ENCODE peak calls at places on chromosomes 4 and X, in six cellular contexts. One of them, this sample, is unnamed.

GRCh38 chr4:13917010-13917409 is 289.5 kb upstream of the BOD1L1 start:
- DNase-seq in lung: no peak
- DNase-seq in IMR-90: peak; percentile 61
- DNase-seq in GM23338: no peak
- DNase-seq in brain microvascular endothelial cell: peak; percentile 53
- DNase-seq in A549: no peak
- DNase-seq in this sample: peak; percentile 47

GRCh38 chr4:2096073-2096609 is 37.0 kb downstream of the NAT8L start:
- DNase-seq in IMR-90: no peak
- DNase-seq in brain microvascular endothelial cell: no peak
- DNase-seq in lung: no peak
- DNase-seq in GM23338: no peak
- DNase-seq in A549: no peak
- DNase-seq in this sample: no peak

GRCh38 chr4:138310498-138310897 is 68.3 kb upstream of the SLC7A11 start:
- DNase-seq in brain microvascular endothelial cell: no peak
- DNase-seq in IMR-90: peak; percentile 53
- DNase-seq in GM23338: no peak
- DNase-seq in A549: no peak
- DNase-seq in lung: no peak
- DNase-seq in this sample: peak; percentile 42

GRCh38 chr4:152033621-152034020 is 272.8 kb upstream of the GATB start:
- DNase-seq in A549: no peak
- DNase-seq in IMR-90: peak; percentile 45
- DNase-seq in brain microvascular endothelial cell: no peak
- DNase-seq in GM23338: no peak
- DNase-seq in lung: no peak
- DNase-seq in this sample: no peak

GRCh38 chrX:53471346-53471745 is 37.2 kb upstream of the HSD17B10 start:
- DNase-seq in IMR-90: no peak
- DNase-seq in A549: no peak
- DNase-seq in lung: no peak
- DNase-seq in GM23338: no peak
- DNase-seq in brain microvascular endothelial cell: no peak
- DNase-seq in this sample: no peak

GRCh38 chr4:115851918-115852766 is 738.7 kb upstream of the NDST4 start:
- DNase-seq in IMR-90: no peak
- DNase-seq in brain microvascular endothelial cell: peak; percentile 24
- DNase-seq in GM23338: peak; percentile 90
- DNase-seq in lung: peak; percentile 42
- DNase-seq in A549: peak; percentile 48
- DNase-seq in this sample: peak; percentile 7

GRCh38 chr4:5398056-5398455 is 310.3 kb downstream of the EVC2 start:
- DNase-seq in lung: no peak
- DNase-seq in brain microvascular endothelial cell: no peak
- DNase-seq in A549: no peak
- DNase-seq in IMR-90: no peak
- DNase-seq in GM23338: no peak
- DNase-seq in this sample: no peak

GRCh38 chrX:53135581-53135980 is 41.6 kb downstream of the KANTR start:
- DNase-seq in A549: no peak
- DNase-seq in IMR-90: no peak
- DNase-seq in lung: no peak
- DNase-seq in brain microvascular endothelial cell: no peak
- DNase-seq in GM23338: no peak
- DNase-seq in this sample: no peak

GRCh38 chr4:128228778-128229457 is 58.7 kb downstream of the PGRMC2 start:
- DNase-seq in A549: no peak
- DNase-seq in GM23338: no peak
- DNase-seq in brain microvascular endothelial cell: no peak
- DNase-seq in IMR-90: peak; percentile 62
- DNase-seq in lung: no peak
- DNase-seq in this sample: peak; percentile 64

GRCh38 chr4:25351777-25352421 is 25.2 kb upstream of the ANAPC4 start:
- DNase-seq in brain microvascular endothelial cell: peak; percentile 54
- DNase-seq in IMR-90: peak; percentile 72
- DNase-seq in lung: no peak
- DNase-seq in A549: no peak
- DNase-seq in GM23338: peak; percentile 26
- DNase-seq in this sample: peak; percentile 42

GRCh38 chr4:89279385-89279784 is 28.2 kb downstream of the GPRIN3 start:
- DNase-seq in IMR-90: no peak
- DNase-seq in GM23338: no peak
- DNase-seq in A549: no peak
- DNase-seq in brain microvascular endothelial cell: no peak
- DNase-seq in lung: no peak
- DNase-seq in this sample: no peak

GRCh38 chr4:52572936-52573485 is 86.1 kb downstream of the USP46 start:
- DNase-seq in brain microvascular endothelial cell: no peak
- DNase-seq in lung: no peak
- DNase-seq in GM23338: no peak
- DNase-seq in IMR-90: peak; percentile 90
- DNase-seq in A549: no peak
- DNase-seq in this sample: peak; percentile 81

GRCh38 chr4:44713125-44713524 is 13.2 kb downstream of the GNPDA2 start:
- DNase-seq in lung: no peak
- DNase-seq in GM23338: no peak
- DNase-seq in IMR-90: no peak
- DNase-seq in brain microvascular endothelial cell: no peak
- DNase-seq in A549: no peak
- DNase-seq in this sample: no peak

GRCh38 chrX:18425199-18426003 is at the start of gene CDKL5:
- DNase-seq in A549: peak; percentile 98
- DNase-seq in GM23338: peak; percentile 97
- DNase-seq in lung: peak; percentile 98
- DNase-seq in brain microvascular endothelial cell: peak; percentile 95
- DNase-seq in IMR-90: peak; percentile 96
- DNase-seq in this sample: peak; percentile 91

GRCh38 chr4:183059797-183060196 is 39.3 kb upstream of the WWC2 start:
- DNase-seq in GM23338: no peak
- DNase-seq in IMR-90: no peak
- DNase-seq in A549: no peak
- DNase-seq in lung: no peak
- DNase-seq in brain microvascular endothelial cell: no peak
- DNase-seq in this sample: no peak

GRCh38 chrX:34638116-34638515 is 19.0 kb downstream of the TMEM47 start:
- DNase-seq in GM23338: peak; percentile 51
- DNase-seq in brain microvascular endothelial cell: no peak
- DNase-seq in lung: no peak
- DNase-seq in IMR-90: peak; percentile 54
- DNase-seq in A549: peak; percentile 31
- DNase-seq in this sample: no peak

GRCh38 chr4:13432453-13432852 is 51.7 kb downstream of the RAB28 start:
- DNase-seq in A549: no peak
- DNase-seq in brain microvascular endothelial cell: no peak
- DNase-seq in GM23338: no peak
- DNase-seq in lung: no peak
- DNase-seq in IMR-90: peak; percentile 39
- DNase-seq in this sample: no peak

GRCh38 chr4:65589331-65589730 is 81.0 kb downstream of the EPHA5 start:
- DNase-seq in GM23338: peak; percentile 11
- DNase-seq in A549: no peak
- DNase-seq in IMR-90: no peak
- DNase-seq in lung: no peak
- DNase-seq in brain microvascular endothelial cell: no peak
- DNase-seq in this sample: no peak

GRCh38 chr4:34363842-34364241 is 1880.5 kb downstream of the ARAP2 start:
- DNase-seq in IMR-90: no peak
- DNase-seq in lung: no peak
- DNase-seq in brain microvascular endothelial cell: no peak
- DNase-seq in GM23338: no peak
- DNase-seq in A549: no peak
- DNase-seq in this sample: no peak

GRCh38 chr4:145216532-145216931 is 36.1 kb upstream of the OTUD4 start:
- DNase-seq in IMR-90: peak; percentile 44
- DNase-seq in lung: no peak
- DNase-seq in GM23338: peak; percentile 33
- DNase-seq in A549: peak; percentile 12
- DNase-seq in brain microvascular endothelial cell: peak; percentile 12
- DNase-seq in this sample: peak; percentile 38

GRCh38 chrX:55489315-55490009 is at the start of gene USP51:
- DNase-seq in A549: peak; percentile 11
- DNase-seq in GM23338: peak; percentile 73
- DNase-seq in brain microvascular endothelial cell: peak; percentile 9
- DNase-seq in IMR-90: peak; percentile 51
- DNase-seq in lung: peak; percentile 33
- DNase-seq in this sample: peak; percentile 66
- TF ChIP-seq CTCF in A549: peak; percentile 37
- TF ChIP-seq CTCF in GM23338: no peak
- TF ChIP-seq CTCF in brain microvascular endothelial cell: no peak
- TF ChIP-seq CTCF in IMR-90: peak; percentile 7
- TF ChIP-seq CTCF in lung: no peak
- TF ChIP-seq CTCF in this sample: no peak

DNA sequence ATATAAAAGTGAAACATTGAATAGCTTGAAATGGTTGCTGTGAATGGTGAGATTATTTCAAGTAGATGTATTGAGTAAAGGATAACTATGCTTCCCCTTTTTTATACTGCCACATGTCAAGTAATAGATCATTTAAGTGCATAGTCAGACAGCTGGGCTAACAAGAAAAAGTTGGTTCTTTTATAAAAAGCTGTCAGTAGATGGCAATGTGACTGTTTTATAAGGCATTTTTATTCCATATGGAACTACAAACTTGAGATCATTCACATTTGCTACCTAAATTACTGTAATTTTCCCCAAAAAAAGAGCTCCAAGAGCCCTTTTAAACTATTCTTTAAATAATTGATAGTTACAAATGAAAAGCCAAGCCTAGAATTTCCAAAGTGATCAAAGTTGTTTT is 831.0 kb downstream of the C4orf33 start:
- DNase-seq in A549: no peak
- DNase-seq in IMR-90: no peak
- DNase-seq in lung: no peak
- DNase-seq in GM23338: peak; percentile 21
- DNase-seq in brain microvascular endothelial cell: no peak
- DNase-seq in this sample: no peak
- TF ChIP-seq CTCF in A549: peak; percentile 25
- TF ChIP-seq CTCF in IMR-90: no peak
- TF ChIP-seq CTCF in lung: no peak
- TF ChIP-seq CTCF in GM23338: peak; percentile 44
- TF ChIP-seq CTCF in brain microvascular endothelial cell: no peak
- TF ChIP-seq CTCF in this sample: no peak

GRCh38 chrX:32780109-32780508 is 431.2 kb downstream of the DMD start:
- DNase-seq in GM23338: no peak
- DNase-seq in IMR-90: no peak
- DNase-seq in A549: no peak
- DNase-seq in lung: no peak
- DNase-seq in brain microvascular endothelial cell: no peak
- DNase-seq in this sample: no peak

GRCh38 chrX:32774966-32775365 is 436.4 kb downstream of the DMD start:
- DNase-seq in A549: no peak
- DNase-seq in lung: no peak
- DNase-seq in IMR-90: no peak
- DNase-seq in brain microvascular endothelial cell: no peak
- DNase-seq in GM23338: no peak
- DNase-seq in this sample: no peak

DNA sequence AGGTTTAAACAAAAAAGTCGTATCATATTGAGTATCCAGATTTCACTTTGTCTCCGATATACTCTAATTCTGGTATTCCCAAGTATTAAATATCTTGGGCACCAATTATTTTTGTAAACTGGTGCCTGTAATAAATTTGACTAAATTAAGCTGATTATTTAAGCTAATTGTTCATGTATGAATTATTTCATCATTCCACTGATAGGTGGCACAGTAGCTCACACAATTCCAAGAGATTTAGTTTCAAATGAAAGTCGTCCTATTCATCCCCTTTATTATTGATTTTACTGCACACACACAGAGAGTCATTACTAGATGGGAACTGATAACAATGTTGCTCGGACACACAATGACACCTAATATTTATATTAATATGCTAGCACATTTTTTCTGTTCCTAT is 432.4 kb downstream of the DMD start:
- DNase-seq in IMR-90: no peak
- DNase-seq in brain microvascular endothelial cell: no peak
- DNase-seq in A549: no peak
- DNase-seq in lung: no peak
- DNase-seq in GM23338: no peak
- DNase-seq in this sample: no peak
- TF ChIP-seq CTCF in IMR-90: no peak
- TF ChIP-seq CTCF in brain microvascular endothelial cell: no peak
- TF ChIP-seq CTCF in A549: no peak
- TF ChIP-seq CTCF in lung: no peak
- TF ChIP-seq CTCF in GM23338: no peak
- TF ChIP-seq CTCF in this sample: no peak

GRCh38 chr4:184146951-184147350 is 70.7 kb downstream of the ENPP6 start:
- DNase-seq in brain microvascular endothelial cell: no peak
- DNase-seq in IMR-90: no peak
- DNase-seq in GM23338: no peak
- DNase-seq in A549: no peak
- DNase-seq in lung: no peak
- DNase-seq in this sample: no peak

GRCh38 chr4:184145596-184145995 is 72.1 kb downstream of the ENPP6 start:
- DNase-seq in lung: no peak
- DNase-seq in IMR-90: no peak
- DNase-seq in brain microvascular endothelial cell: no peak
- DNase-seq in A549: no peak
- DNase-seq in GM23338: no peak
- DNase-seq in this sample: no peak

GRCh38 chr4:184147858-184148799 is 69.5 kb downstream of the ENPP6 start:
- DNase-seq in A549: no peak
- DNase-seq in brain microvascular endothelial cell: no peak
- DNase-seq in lung: no peak
- DNase-seq in IMR-90: peak; percentile 8
- DNase-seq in GM23338: no peak
- DNase-seq in this sample: peak; percentile 14

GRCh38 chr4:184142121-184143000 is 75.3 kb downstream of the ENPP6 start:
- DNase-seq in brain microvascular endothelial cell: no peak
- DNase-seq in lung: no peak
- DNase-seq in GM23338: no peak
- DNase-seq in A549: no peak
- DNase-seq in IMR-90: no peak
- DNase-seq in this sample: no peak

DNA sequence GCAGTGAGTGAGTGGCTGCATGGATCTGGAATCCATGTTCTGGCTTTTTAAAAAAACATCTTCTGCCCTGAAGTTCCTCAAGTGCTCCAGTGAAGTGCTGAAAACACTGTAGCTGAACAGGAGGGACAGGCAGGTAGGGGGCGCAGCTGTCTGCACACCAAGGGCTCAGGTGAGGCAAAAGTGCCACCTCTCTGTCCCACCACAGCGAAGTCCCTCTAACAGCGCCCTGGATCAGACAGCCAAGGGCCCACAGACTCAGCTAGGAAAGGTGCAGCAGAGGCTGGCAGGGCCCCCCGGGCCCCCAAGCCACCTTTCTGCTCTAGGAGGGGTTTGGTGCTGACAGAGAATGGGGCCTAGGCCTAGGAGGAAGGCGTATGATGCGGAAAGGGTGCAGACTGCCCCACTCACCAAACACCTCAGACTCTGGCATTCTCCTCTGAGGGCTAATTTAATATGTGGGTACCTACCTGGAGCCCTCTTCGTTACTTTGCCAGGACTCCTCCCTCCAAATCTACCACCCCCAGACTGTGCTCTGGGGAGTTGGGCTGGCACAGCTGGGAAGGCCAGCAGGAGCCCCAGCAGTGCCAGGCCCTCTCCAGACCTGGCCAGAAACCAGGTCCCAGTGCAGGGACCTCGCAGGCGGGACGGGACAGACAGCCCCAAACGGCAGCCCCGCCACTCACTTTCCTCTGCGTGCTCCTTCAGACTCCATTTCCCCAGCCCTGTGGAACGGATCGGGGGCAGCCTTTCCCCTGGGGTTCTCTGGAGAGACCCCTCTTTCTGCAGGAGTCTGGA is 73.7 kb downstream of the ENPP6 start:
- DNase-seq in brain microvascular endothelial cell: no peak
- DNase-seq in GM23338: peak; percentile 59
- DNase-seq in IMR-90: no peak
- DNase-seq in lung: no peak
- DNase-seq in A549: no peak
- DNase-seq in this sample: no peak
- TF ChIP-seq CTCF in brain microvascular endothelial cell: no peak
- TF ChIP-seq CTCF in GM23338: peak; percentile 54
- TF ChIP-seq CTCF in IMR-90: no peak
- TF ChIP-seq CTCF in lung: no peak
- TF ChIP-seq CTCF in A549: no peak
- TF ChIP-seq CTCF in this sample: no peak